ENCODE peak calls at places on chromosomes 7 and 10, in four cellular contexts. C is brain microvascular endothelial cell; X is WTC11; N is stimulated activated CD4-positive, alpha-beta T cell treated with anti-CD3 and anti-CD28 coated beads, Interleukin-2, amount 100 ng/mL, for 48 hours. U is an unnamed sample.

GRCh38 chr10:110912374-110912773 is 6.6 kb downstream of the BBIP1 start:
- DNase-seq in C (peak; percentile 31), X (no peak), N (no peak), U (no peak)

GRCh38 chr7:5064391-5065106 is 18.9 kb downstream of the RBAK start:
- DNase-seq in C (no peak), X (no peak), N (no peak), U (no peak)

GRCh38 chr7:70925411-70926115 is 206.4 kb upstream of the GALNT17 start:
- DNase-seq in C (no peak), X (peak; percentile 31), N (no peak), U (no peak)

GRCh38 chr7:132394283-132395003 is 181.8 kb downstream of the PLXNA4 start:
- DNase-seq in C (no peak), X (no peak), N (no peak), U (no peak)

GRCh38 chr7:96310106-96310505 is 11.8 kb downstream of the SLC25A13 start:
- DNase-seq in C (no peak), X (no peak), N (no peak), U (no peak)

GRCh38 chr7:29281782-29282541 is 87.4 kb downstream of the CHN2 start:
- DNase-seq in C (peak; percentile 86), X (no peak), N (no peak), U (no peak)

GRCh38 chr7:50303082-50303893 is 1.2 kb upstream of the IKZF1 start:
- DNase-seq in C (no peak), X (peak; percentile 24), N (no peak), U (no peak)

GRCh38 chr10:80187465-80188409 is 17.6 kb downstream of the ANXA11 start:
- DNase-seq in C (no peak), X (no peak), N (peak; percentile 41), U (peak; percentile 40)

GRCh38 chr10:79028456-79029010 is 40.2 kb upstream of the ZMIZ1 start:
- DNase-seq in C (no peak), X (no peak), N (no peak), U (no peak)

GRCh38 chr10:33552290-33552689 is 217.8 kb upstream of the NRP1 start:
- DNase-seq in C (no peak), X (no peak), N (no peak), U (no peak)

GRCh38 chr7:16962986-16963385 is 81.2 kb upstream of the AGR3 start:
- DNase-seq in C (no peak), X (no peak), N (no peak), U (no peak)

GRCh38 chr10:86305521-86305920 is 61.1 kb downstream of the GRID1 start:
- DNase-seq in C (no peak), X (no peak), N (no peak), U (no peak)

GRCh38 chr7:149753370-149754233 is 19.8 kb downstream of the ZNF467 start:
- DNase-seq in C (peak; percentile 29), X (peak; percentile 79), N (no peak), U (no peak)

GRCh38 chr7:15916666-15917388 is 230.3 kb upstream of the MEOX2 start:
- DNase-seq in C (peak; percentile 25), X (no peak), N (no peak), U (no peak)

GRCh38 chr7:107799645-107800264 is 3.3 kb downstream of the SLC26A3 start:
- DNase-seq in C (no peak), X (no peak), N (no peak), U (no peak)

GRCh38 chr10:112313911-112314310 is 30.7 kb downstream of the TECTB start:
- DNase-seq in C (no peak), X (no peak), N (no peak), U (no peak)

GRCh38 chr10:1507436-1507835 is 229.9 kb downstream of the ADARB2 start:
- DNase-seq in C (no peak), X (no peak), N (no peak), U (no peak)

U was measured in stimulated activated effector memory CD8-positive, alpha-beta T cell treated with anti-CD3 and anti-CD28 coated beads, Interleukin-12 subunit alpha, Interleukin-12 subunit beta, amount 100 ng/mL, for 72 hours.